ENCODE peak calls at places on chromosomes 3 and 15, in five cellular contexts. Z is MM.1S, X is PC-3, S is GM23248, N is GM23338. P is an unnamed sample. For H3F3A, the result is how much of the 10 kb centered on the place peaks cover.

GRCh38 chr15:42175671-42176070 is 19.2 kb upstream of the PLA2G4F start:
- DNase-seq in Z (no peak), X (no peak), S (no peak), N (no peak), P (no peak)

GRCh38 chr3:127598841-127599570 is 795 bp downstream of the MCM2 start:
- DNase-seq in Z (no peak), X (peak), S (no peak), N (no peak), P (no peak)

GRCh38 chr3:98848108-98848507 is 53.4 kb downstream of the DCBLD2 start:
- DNase-seq in Z (no peak), X (no peak), S (no peak), N (no peak), P (no peak)

GRCh38 chr3:185862920-185863319 is 38.1 kb upstream of the IGF2BP2 start:
- DNase-seq in Z (no peak), X (no peak), S (no peak), N (no peak), P (no peak)

GRCh38 chr15:65791335-65792129 is 561 bp downstream of the DENND4A start:
- DNase-seq in Z (no peak), X (peak), S (peak), N (peak), P (peak)

GRCh38 chr3:132325634-132326033 is 8.4 kb downstream of the ACP3 start:
- DNase-seq in Z (no peak), X (no peak), S (no peak), N (no peak), P (no peak)

GRCh38 chr3:46856576-46857471 is 6.4 kb downstream of the MYL3 start:
- DNase-seq in Z (no peak), X (no peak), S (no peak), N (no peak), P (peak)

GRCh38 chr3:89353465-89353864 is 246.0 kb downstream of the EPHA3 start:
- DNase-seq in Z (no peak), X (peak), S (peak), N (no peak), P (no peak)

GRCh38 chr3:110327870-110328269 is 743.7 kb upstream of the NECTIN3 start:
- DNase-seq in Z (no peak), X (no peak), S (peak), N (no peak), P (no peak)

GRCh38 chr3:31615071-31615875 is 82.5 kb downstream of the STT3B start:
- DNase-seq in Z (no peak), X (peak), S (no peak), N (no peak), P (no peak)

GRCh38 chr15:74251187-74251811 is 15.2 kb downstream of the CCDC33 start:
- DNase-seq in Z (no peak), X (no peak), S (no peak), N (no peak), P (no peak)

GRCh38 chr3:144760831-144761230 is 789.2 kb downstream of the DIPK2A start:
- DNase-seq in Z (peak), X (no peak), S (no peak), N (no peak), P (no peak)

GRCh38 chr15:31745841-31746240 is 284.5 kb upstream of the CHRNA7 start:
- DNase-seq in Z (no peak), X (no peak), S (no peak), N (no peak), P (no peak)

GRCh38 chr3:197031315-197032285 is 2.0 kb upstream of the MELTF start:
- DNase-seq in Z (no peak), X (peak), S (peak), N (no peak), P (no peak)

GRCh38 chr3:156227704-156228103 is 107.3 kb downstream of the KCNAB1 start:
- DNase-seq in Z (no peak), X (no peak), S (no peak), N (no peak), P (no peak)

DNA sequence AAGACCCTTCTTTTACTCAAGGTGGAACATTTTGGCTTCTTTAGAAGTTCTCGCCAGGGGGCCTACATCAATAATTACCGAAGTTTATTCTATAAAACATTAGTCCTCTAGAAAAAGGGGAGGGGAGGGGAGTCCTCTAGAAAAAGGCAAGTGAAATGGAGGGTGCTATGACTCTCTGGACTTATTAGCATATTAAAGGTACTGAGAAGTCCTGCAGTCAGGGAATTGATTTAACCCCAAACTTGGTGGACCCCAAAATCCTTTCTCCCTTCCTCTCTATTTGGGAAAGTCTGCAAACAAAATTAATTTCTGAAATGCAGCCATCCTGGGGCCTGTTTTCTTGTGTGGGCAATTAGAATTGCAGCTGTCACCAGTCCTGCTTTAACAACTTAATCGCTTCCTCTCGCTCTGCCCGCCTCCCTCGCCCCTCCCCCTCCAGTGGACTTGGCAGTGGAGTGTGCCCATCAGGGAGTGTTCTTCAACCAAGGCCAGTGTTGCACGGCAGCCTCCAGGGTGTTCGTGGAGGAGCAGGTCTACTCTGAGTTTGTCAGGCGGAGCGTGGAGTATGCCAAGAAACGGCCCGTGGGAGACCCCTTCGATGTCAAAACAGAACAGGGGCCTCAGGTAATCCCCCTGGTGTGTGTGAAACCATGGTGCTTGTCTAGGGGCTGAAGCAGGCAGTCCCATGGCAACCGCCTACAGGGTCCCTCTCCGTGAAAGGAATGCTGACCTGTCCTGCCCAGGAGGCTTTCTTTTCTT is 18.8 kb upstream of the LRRK1 start:
- DNase-seq in Z (no peak), X (no peak), S (no peak), N (no peak), P (peak)
- H3F3A ChIP-seq in Z (under half), X (half or more), S (under half), N (under half), P (under half)

GRCh38 chr15:40339621-40339945 is 1.2 kb downstream of the CCDC9B start:
- DNase-seq in Z (no peak), X (no peak), S (no peak), N (peak), P (no peak)

GRCh38 chr15:40337597-40337996 is 3.1 kb downstream of the CCDC9B start:
- DNase-seq in Z (no peak), X (no peak), S (no peak), N (no peak), P (no peak)

GRCh38 chr15:40338041-40338657 is 2.6 kb downstream of the CCDC9B start:
- DNase-seq in Z (peak), X (peak), S (peak), N (peak), P (peak)

GRCh38 chr15:40340038-40340739 is 550 bp downstream of the CCDC9B start:
- DNase-seq in Z (no peak), X (peak), S (peak), N (no peak), P (no peak)

GRCh38 chr15:40338921-40339620 is 1.7 kb downstream of the CCDC9B start:
- DNase-seq in Z (no peak), X (peak), S (peak), N (no peak), P (no peak)
- TF ChIP-seq EZH2phosphoT487 in Z (no peak), X (no peak), S (no peak), N (no peak), P (no peak)

GRCh38 chr15:89367485-89368451 is 33.1 kb upstream of the POLG start:
- DNase-seq in Z (no peak), X (no peak), S (no peak), N (peak), P (peak)
- TF ChIP-seq EZH2 in Z (no peak), X (no peak), S (peak), N (peak), P (peak)

GRCh38 chr3:158718490-158719170 is 13.6 kb downstream of the RARRES1 start:
- DNase-seq in Z (no peak), X (peak), S (peak), N (no peak), P (no peak)
- H3F3A ChIP-seq in Z (under half), X (under half), S (under half), N (under half), P (under half)

GRCh38 chr3:161035711-161036110 is 69.4 kb downstream of the B3GALNT1 start:
- DNase-seq in Z (no peak), X (no peak), S (peak), N (no peak), P (no peak)
- TF ChIP-seq EZH2phosphoT487 in Z (no peak), X (no peak), S (no peak), N (no peak), P (no peak)

DNA sequence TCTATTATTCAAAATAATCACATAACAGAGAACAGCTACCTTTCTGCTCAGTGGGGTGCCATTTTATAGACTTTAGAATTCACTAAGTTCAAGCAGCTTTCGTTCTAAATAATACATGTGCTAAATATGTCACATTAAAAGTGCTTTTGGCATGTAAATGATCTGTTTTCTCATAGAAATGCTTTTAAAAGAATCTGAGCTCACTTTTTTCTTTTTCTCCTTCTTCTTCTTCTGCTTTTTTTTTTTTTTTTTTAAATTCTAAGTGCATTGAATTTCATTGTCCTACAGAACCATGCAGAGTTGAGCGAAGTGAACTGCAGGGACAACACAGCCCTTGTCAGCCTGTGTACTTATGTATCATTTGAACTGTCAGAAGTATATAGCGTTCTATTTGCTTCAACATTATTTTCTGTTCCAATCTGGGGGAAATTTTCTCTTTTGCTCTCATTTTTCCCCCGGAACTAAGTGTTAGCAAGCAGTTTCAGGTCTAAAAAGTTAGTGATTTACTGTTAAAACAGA is 193.8 kb upstream of the TMCO5A start:
- DNase-seq in Z (no peak), X (no peak), S (no peak), N (no peak), P (no peak)
- TF ChIP-seq EZH2 in Z (no peak), X (no peak), S (no peak), N (no peak), P (no peak)

GRCh38 chr3:177306252-177306651 is 109.0 kb upstream of the TBL1XR1 start:
- DNase-seq in Z (no peak), X (peak), S (peak), N (no peak), P (no peak)
- H3F3A ChIP-seq in Z (under half), X (under half), S (under half), N (under half), P (under half)

DNA sequence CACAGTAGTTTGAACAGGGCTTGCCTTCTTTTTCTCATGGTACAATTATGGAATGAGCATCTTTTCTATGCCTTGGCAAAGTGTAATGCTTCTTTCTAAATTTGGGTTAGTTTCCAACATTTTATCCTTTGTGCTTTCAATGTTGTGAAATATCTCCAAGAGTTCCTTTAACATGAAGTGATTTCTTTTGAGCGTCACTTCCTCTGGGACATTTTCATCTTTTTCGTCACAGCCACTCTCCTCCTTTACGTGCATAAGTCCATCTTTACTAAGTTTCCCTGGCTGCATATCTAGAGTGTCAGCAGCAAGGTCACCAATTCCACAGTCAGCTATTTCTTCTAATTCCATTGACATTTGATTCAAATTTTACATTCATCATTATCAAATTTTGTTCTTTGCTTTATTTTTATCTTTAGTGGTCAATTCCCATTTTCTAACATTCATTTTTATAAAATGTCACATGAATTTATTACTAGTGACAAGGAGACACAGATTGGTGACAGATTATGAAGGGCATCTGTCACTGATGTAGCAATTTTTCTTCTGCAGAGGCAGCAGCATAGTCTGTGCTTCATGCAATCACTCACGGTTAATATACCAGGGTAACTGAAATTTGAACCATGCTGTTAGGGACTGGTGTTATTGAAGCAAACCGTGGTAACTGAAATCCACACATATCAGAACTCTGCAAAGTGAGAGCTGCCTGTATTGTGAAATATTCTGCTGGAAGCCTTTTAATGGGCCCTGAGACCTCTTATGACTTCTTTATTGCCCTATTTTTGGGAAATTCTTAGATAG is 126.5 kb upstream of the THBS1 start:
- DNase-seq in Z (no peak), X (no peak), S (peak), N (no peak), P (no peak)
- TF ChIP-seq EZH2phosphoT487 in Z (no peak), X (no peak), S (no peak), N (no peak), P (no peak)

P was measured in neural progenitor cell.